ENCODE peak calls at places on chromosome 22, in nine cellular contexts. X is fibroblast of the aortic adventitia, Y is AG04450, U is ovary, M is AG04449, O is brain microvascular endothelial cell, W is GM23338, C is A549, P is SK-N-SH. I is an unnamed sample.
A peak's percentile ranks its signal among the peaks of the same experiment; 100 is the strongest.

GRCh38 chr22:44023404-44024287 is 456 bp upstream of the PARVB start:
- DNase-seq in P (peak; percentile 87), X (peak; percentile 27), Y (no peak), M (no peak), O (no peak), C (no peak), U (peak; percentile 36), W (peak; percentile 75), I (no peak)

GRCh38 chr22:27394806-27395404 is 406.7 kb downstream of the MN1 start:
- DNase-seq in P (no peak), C (no peak), W (no peak), O (no peak), U (no peak), X (no peak), Y (no peak), M (no peak), I (no peak)

GRCh38 chr22:45638834-45639746 is 32.5 kb upstream of the ATXN10 start:
- DNase-seq in M (no peak), C (peak; percentile 90), U (peak; percentile 40), W (peak; percentile 18), X (peak; percentile 69), Y (no peak), P (no peak), O (peak; percentile 12), I (no peak)

GRCh38 chr22:19733755-19734154 is 10.4 kb downstream of the GP1BB start:
- DNase-seq in C (no peak), W (no peak), P (no peak), O (no peak), U (no peak), Y (no peak), M (no peak), X (no peak), I (no peak)

GRCh38 chr22:45612451-45612901 is 59.2 kb upstream of the ATXN10 start:
- DNase-seq in X (peak; percentile 86), W (no peak), P (no peak), C (no peak), Y (peak; percentile 42), U (peak; percentile 28), O (peak; percentile 80), M (peak; percentile 38), I (no peak)

GRCh38 chr22:41565403-41566054 is 4.7 kb downstream of the CSDC2 start:
- DNase-seq in W (no peak), Y (peak; percentile 56), M (no peak), O (peak; percentile 82), P (no peak), X (peak; percentile 83), U (peak; percentile 82), C (peak; percentile 71), I (no peak)

GRCh38 chr22:27625769-27626674 is 175.5 kb downstream of the MN1 start:
- DNase-seq in P (no peak), C (no peak), O (no peak), M (no peak), X (no peak), W (no peak), Y (no peak), U (no peak), I (no peak)

GRCh38 chr22:48241658-48242057 is 1479.2 kb downstream of the TBC1D22A start:
- DNase-seq in Y (no peak), W (no peak), C (no peak), U (no peak), M (no peak), O (no peak), X (no peak), P (no peak), I (no peak)

GRCh38 chr22:47168900-47169800 is 406.7 kb downstream of the TBC1D22A start:
- DNase-seq in Y (no peak), U (peak; percentile 16), X (peak; percentile 5), C (peak; percentile 11), W (peak; percentile 53), M (no peak), O (no peak), P (peak; percentile 59), I (no peak)

GRCh38 chr22:35400335-35400680 is 368 bp downstream of the MCM5 start:
- DNase-seq in M (no peak), X (no peak), P (no peak), Y (no peak), U (no peak), W (peak; percentile 54), O (no peak), C (no peak), I (no peak)

GRCh38 chr22:23243859-23244689 is 63.8 kb downstream of the BCR start:
- DNase-seq in C (no peak), U (no peak), W (no peak), X (no peak), M (no peak), P (no peak), Y (no peak), O (no peak), I (no peak)

GRCh38 chr22:23243006-23243573 is 62.8 kb downstream of the BCR start:
- DNase-seq in O (no peak), W (peak; percentile 96), X (no peak), M (no peak), P (no peak), U (no peak), Y (no peak), C (no peak), I (no peak)

GRCh38 chr22:23241562-23242472 is 61.5 kb downstream of the BCR start:
- DNase-seq in W (no peak), O (no peak), U (no peak), X (no peak), Y (no peak), M (no peak), P (no peak), C (no peak), I (no peak)

GRCh38 chr22:23240639-23241389 is 60.5 kb downstream of the BCR start:
- DNase-seq in U (no peak), W (peak; percentile 76), P (peak; percentile 57), M (no peak), Y (no peak), C (peak; percentile 7), X (no peak), O (no peak), I (no peak)

GRCh38 chr22:23242473-23243001 is 62.2 kb downstream of the BCR start:
- DNase-seq in U (no peak), M (no peak), Y (no peak), C (no peak), P (no peak), W (peak; percentile 95), O (peak; percentile 55), X (no peak), I (no peak)
- H3K4me3 ChIP-seq in U (no peak overlapping the region), M (no peak overlapping the region), Y (no peak overlapping the region), C (no peak overlapping the region), P (no peak overlapping the region), W (peak overlapping the region; percentile 49), O (no peak overlapping the region), X (no peak overlapping the region), I (no peak overlapping the region)

DNA sequence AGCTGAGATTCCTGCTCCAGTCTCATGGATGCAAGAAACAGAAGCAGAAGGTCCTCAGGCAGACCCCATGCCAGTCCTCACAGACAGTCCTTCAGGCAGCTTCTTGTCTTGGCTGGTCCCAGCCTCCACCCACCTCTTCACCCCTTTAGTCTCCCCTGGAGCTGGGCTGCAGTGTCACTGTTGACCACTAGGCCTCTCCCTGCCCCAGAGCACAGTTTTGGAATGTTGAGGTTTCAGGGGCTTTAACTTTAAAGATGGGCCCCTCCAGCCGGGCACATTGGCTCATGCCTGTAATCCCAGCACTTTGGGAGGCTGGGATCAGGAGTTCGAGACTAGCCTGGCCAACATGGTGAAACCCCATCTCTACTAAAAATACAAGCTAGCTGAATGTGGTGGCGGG is 39.5 kb upstream of the GCAT start:
- DNase-seq in M (no peak), U (no peak), X (no peak), Y (no peak), P (peak; percentile 57), C (no peak), O (no peak), W (peak; percentile 58), I (no peak)
- TF ChIP-seq CTCF in M (peak; percentile 22), U (no peak), X (peak; percentile 38), Y (peak; percentile 40), P (peak; percentile 43), C (no peak), O (peak; percentile 65), W (peak; percentile 57), I (peak; percentile 39)

GRCh38 chr22:39592104-39593060 is 21.8 kb downstream of the CACNA1I start:
- DNase-seq in Y (peak; percentile 45), C (peak; percentile 48), U (peak; percentile 72), X (peak; percentile 56), M (peak; percentile 16), W (no peak), O (peak; percentile 71), P (peak; percentile 49), I (peak; percentile 29)

GRCh38 chr22:39593931-39594285 is 23.4 kb downstream of the CACNA1I start:
- DNase-seq in Y (no peak), P (no peak), C (no peak), M (no peak), U (no peak), W (no peak), X (no peak), O (no peak), I (no peak)

GRCh38 chr22:39594411-39594810 is 23.9 kb downstream of the CACNA1I start:
- DNase-seq in U (no peak), X (no peak), Y (no peak), C (no peak), W (peak; percentile 51), P (no peak), O (no peak), M (no peak), I (no peak)

GRCh38 chr22:39595622-39596182 is 25.1 kb downstream of the CACNA1I start:
- DNase-seq in U (no peak), C (no peak), Y (no peak), W (no peak), O (no peak), P (no peak), M (no peak), X (no peak), I (no peak)

DNA sequence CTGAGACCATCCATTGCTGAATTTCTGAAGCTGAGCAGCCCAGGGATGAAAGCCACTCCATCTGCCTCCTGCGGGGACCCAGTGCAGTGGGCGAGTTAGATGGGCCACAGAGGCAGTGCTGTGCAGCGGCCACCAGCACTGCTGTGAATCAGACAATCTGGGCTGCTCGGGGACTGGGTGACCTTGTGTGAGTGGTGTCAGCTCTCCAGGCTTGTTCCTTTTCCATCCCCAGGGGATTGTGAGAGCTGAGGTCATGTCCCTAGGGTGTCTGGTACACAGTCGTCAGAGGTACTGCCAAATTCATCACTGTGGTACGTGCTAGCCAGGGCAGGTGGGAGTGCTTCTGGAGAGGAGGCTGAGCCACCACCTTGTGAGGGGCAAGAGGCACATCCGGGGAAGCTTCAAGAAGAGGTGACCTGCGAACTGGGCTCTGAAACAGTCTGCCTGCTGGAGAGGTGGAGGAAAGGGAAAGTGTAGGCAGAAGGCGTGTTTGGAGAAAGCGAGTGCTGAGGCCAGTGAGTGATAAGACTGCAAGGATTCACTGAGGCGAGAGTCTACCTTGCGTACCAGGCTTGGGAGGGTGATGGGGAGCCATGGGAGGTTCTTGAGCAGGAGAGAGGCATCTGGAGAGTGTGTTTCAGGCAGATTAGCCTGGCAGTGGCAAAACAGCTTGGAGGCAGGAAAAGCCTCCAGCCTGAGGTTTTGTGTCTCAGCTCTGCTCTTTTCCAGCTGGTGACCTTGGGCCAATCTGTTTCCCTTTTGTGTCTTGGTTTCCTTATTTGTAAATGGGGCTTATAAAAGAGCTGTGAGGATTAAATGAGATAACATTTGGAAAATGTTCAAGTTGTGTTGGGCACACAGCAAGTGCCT is 22.7 kb downstream of the CACNA1I start:
- DNase-seq in Y (no peak), X (no peak), C (no peak), P (no peak), M (no peak), U (no peak), O (no peak), W (no peak), I (no peak)
- H3K4me3 ChIP-seq in Y (no peak overlapping the region), X (no peak overlapping the region), C (no peak overlapping the region), P (no peak overlapping the region), M (no peak overlapping the region), U (no peak overlapping the region), O (no peak overlapping the region), W (no peak overlapping the region), I (no peak overlapping the region)

GRCh38 chr22:30441088-30441487 is 15.5 kb downstream of the MTFP1 start:
- DNase-seq in O (no peak), U (no peak), X (no peak), W (no peak), Y (no peak), M (no peak), C (no peak), P (no peak), I (no peak)
- TF ChIP-seq CTCF in O (no peak), U (no peak), X (no peak), W (no peak), Y (no peak), M (no peak), C (no peak), P (no peak), I (no peak)

I was measured in epithelial cell of proximal tubule.